ENCODE peak calls at places on chromosomes 12 and 14, in eight cellular contexts. G is iris pigment epithelial cell; Z is Caki2; S is CD14-positive monocyte; P is KG1; T is activated effector memory CD4-positive, alpha-beta T cell treated with anti-CD3 and anti-CD28 coated beads, Interleukin-2, amount 50 U/mL, for 16 hours; B is lung microvascular endothelial cell; D is AML-193. I is an unnamed sample.

GRCh38 chr14:86513564-86513963 is 983.6 kb downstream of the FLRT2 start:
- DNase-seq in G (no peak), Z (no peak), S (no peak), P (no peak), T (no peak), B (no peak), D (no peak), I (no peak)

GRCh38 chr14:100542619-100543205 is 44.5 kb downstream of the BEGAIN start:
- DNase-seq in G (no peak), Z (no peak), S (no peak), P (no peak), T (no peak), B (no peak), D (no peak), I (no peak)

GRCh38 chr14:55532645-55533309 is 47.2 kb upstream of the KTN1 start:
- DNase-seq in G (no peak), Z (no peak), S (no peak), P (no peak), T (no peak), B (no peak), D (no peak), I (no peak)

GRCh38 chr12:111368291-111368683 is 608 bp downstream of the PHETA1 start:
- DNase-seq in G (no peak), Z (no peak), S (no peak), P (no peak), T (no peak), B (peak; percentile 20), D (no peak), I (no peak)

GRCh38 chr12:33205986-33206385 is 233.6 kb downstream of the SYT10 start:
- DNase-seq in G (no peak), Z (no peak), S (no peak), P (no peak), T (no peak), B (no peak), D (no peak), I (no peak)

GRCh38 chr14:104385189-104386135 is 194.1 kb upstream of the C14orf180 start:
- DNase-seq in G (no peak), Z (no peak), S (peak; percentile 36), P (no peak), T (peak; percentile 39), B (no peak), D (no peak), I (no peak)

GRCh38 chr14:71714225-71714624 is 218.0 kb upstream of the RGS6 start:
- DNase-seq in G (peak; percentile 97), Z (no peak), S (no peak), P (no peak), T (no peak), B (no peak), D (no peak), I (no peak)

GRCh38 chr12:58369576-58369975 is 428.2 kb downstream of the ATP23 start:
- DNase-seq in G (peak; percentile 17), Z (no peak), S (no peak), P (no peak), T (no peak), B (no peak), D (no peak), I (no peak)

GRCh38 chr12:19810213-19810612 is 370.9 kb downstream of the AEBP2 start:
- DNase-seq in G (no peak), Z (no peak), S (no peak), P (no peak), T (no peak), B (peak; percentile 28), D (no peak), I (no peak)

GRCh38 chr12:32494676-32495075 is 95.3 kb downstream of the FGD4 start:
- DNase-seq in G (no peak), Z (no peak), S (no peak), P (no peak), T (no peak), B (no peak), D (no peak), I (no peak)

GRCh38 chr14:95515080-95515489 is 1.4 kb downstream of the SYNE3 start:
- DNase-seq in G (no peak), Z (no peak), S (no peak), P (no peak), T (peak; percentile 73), B (peak; percentile 83), D (peak; percentile 61), I (no peak)

GRCh38 chr12:131487379-131488129 is 223.3 kb upstream of the SFSWAP start:
- DNase-seq in G (no peak), Z (no peak), S (no peak), P (no peak), T (no peak), B (peak; percentile 41), D (no peak), I (no peak)

GRCh38 chr14:69235708-69236107 is 24.2 kb upstream of the GALNT16 start:
- DNase-seq in G (no peak), Z (no peak), S (no peak), P (no peak), T (no peak), B (no peak), D (no peak), I (no peak)

GRCh38 chr12:1435456-1435855 is 158.9 kb downstream of the FBXL14 start:
- DNase-seq in G (peak; percentile 77), Z (no peak), S (no peak), P (no peak), T (no peak), B (no peak), D (no peak), I (no peak)

GRCh38 chr14:72332054-72332453 is 399.8 kb downstream of the RGS6 start:
- DNase-seq in G (no peak), Z (no peak), S (no peak), P (no peak), T (no peak), B (no peak), D (no peak), I (no peak)

GRCh38 chr12:112116232-112117060 is 7.9 kb upstream of the NAA25 start:
- DNase-seq in G (peak; percentile 92), Z (peak; percentile 35), S (peak; percentile 48), P (no peak), T (peak; percentile 51), B (peak; percentile 83), D (peak; percentile 57), I (no peak)

GRCh38 chr14:101065696-101066694 is 162.5 kb upstream of the RTL1 start:
- DNase-seq in G (no peak), Z (no peak), S (peak; percentile 28), P (no peak), T (peak; percentile 19), B (no peak), D (no peak), I (no peak)

GRCh38 chr12:93415723-93416464 is 25.9 kb downstream of the UBE2N start:
- DNase-seq in G (peak; percentile 64), Z (no peak), S (no peak), P (no peak), T (no peak), B (peak; percentile 60), D (no peak), I (no peak)

GRCh38 chr12:46357438-46358324 is 14.9 kb downstream of the SLC38A2 start:
- DNase-seq in G (peak; percentile 84), Z (peak; percentile 33), S (no peak), P (no peak), T (no peak), B (peak; percentile 86), D (peak; percentile 4), I (peak; percentile 77)

GRCh38 chr14:81384900-81385299 is 15.2 kb downstream of the STON2 start:
- DNase-seq in G (peak; percentile 45), Z (peak; percentile 92), S (no peak), P (no peak), T (no peak), B (no peak), D (no peak), I (no peak)

GRCh38 chr12:74337951-74338350 is 199.7 kb upstream of the ATXN7L3B start:
- DNase-seq in G (peak; percentile 72), Z (peak; percentile 41), S (no peak), P (no peak), T (no peak), B (peak; percentile 63), D (no peak), I (peak; percentile 48)

GRCh38 chr14:63473194-63473788 is 69.9 kb downstream of the PPP2R5E start:
- DNase-seq in G (no peak), Z (no peak), S (no peak), P (no peak), T (no peak), B (peak; percentile 50), D (no peak), I (no peak)

GRCh38 chr14:105290598-105291356 is 10.0 kb downstream of the BRF1 start:
- DNase-seq in G (no peak), Z (no peak), S (no peak), P (no peak), T (no peak), B (peak; percentile 67), D (no peak), I (no peak)

GRCh38 chr12:66708704-66709443 is 30.0 kb upstream of the GRIP1 start:
- DNase-seq in G (peak; percentile 12), Z (peak; percentile 25), S (no peak), P (peak; percentile 22), T (no peak), B (peak; percentile 18), D (peak; percentile 22), I (no peak)

GRCh38 chr12:113044516-113044915 is 12.0 kb upstream of the DTX1 start:
- DNase-seq in G (no peak), Z (no peak), S (no peak), P (no peak), T (no peak), B (no peak), D (no peak), I (no peak)

GRCh38 chr14:59020382-59020781 is 168.1 kb upstream of the DAAM1 start:
- DNase-seq in G (peak; percentile 66), Z (no peak), S (no peak), P (no peak), T (no peak), B (peak; percentile 24), D (peak; percentile 36), I (no peak)

GRCh38 chr12:117818400-117818799 is 150.4 kb downstream of the KSR2 start:
- DNase-seq in G (no peak), Z (peak; percentile 52), S (no peak), P (no peak), T (no peak), B (no peak), D (no peak), I (no peak)

GRCh38 chr12:88237954-88238353 is 95.8 kb downstream of the TMTC3 start:
- DNase-seq in G (peak; percentile 84), Z (peak; percentile 33), S (no peak), P (no peak), T (no peak), B (no peak), D (no peak), I (no peak)

GRCh38 chr12:6347367-6348338 is 5.8 kb upstream of the TNFRSF1A start:
- DNase-seq in G (peak; percentile 54), Z (no peak), S (peak; percentile 68), P (peak; percentile 70), T (no peak), B (no peak), D (peak; percentile 49), I (no peak)

GRCh38 chr12:40137252-40137651 is 31.4 kb upstream of the SLC2A13 start:
- DNase-seq in G (peak; percentile 18), Z (no peak), S (no peak), P (no peak), T (no peak), B (peak; percentile 50), D (peak; percentile 36), I (no peak)

GRCh38 chr12:24500466-24501232 is 448.3 kb downstream of the BCAT1 start:
- DNase-seq in G (peak; percentile 71), Z (no peak), S (no peak), P (no peak), T (no peak), B (no peak), D (no peak), I (no peak)

GRCh38 chr14:89544636-89545301 is 127.7 kb upstream of the FOXN3 start:
- DNase-seq in G (peak; percentile 80), Z (no peak), S (no peak), P (no peak), T (no peak), B (no peak), D (no peak), I (no peak)

GRCh38 chr14:22122227-22123187 is 448.9 kb upstream of the OR4E1 start:
- DNase-seq in G (no peak), Z (no peak), S (no peak), P (no peak), T (no peak), B (no peak), D (no peak), I (no peak)